ENCODE peak calls at places on chromosomes 1 and 21, in ten cellular contexts. R, E, T, K, S, Q, Y, P, I and V are unnamed samples.

GRCh38 chr1:205329719-205330118 is 8.2 kb upstream of the NUAK2 start:
- DNase-seq in S (no peak), T (no peak), P (no peak), Q (no peak), I (no peak), R (no peak), Y (no peak), K (no peak), E (no peak), V (no peak)

GRCh38 chr1:35876988-35877387 is 6.0 kb upstream of the AGO1 start:
- DNase-seq in Y (no peak), P (no peak), S (no peak), Q (no peak), T (no peak), E (no peak), I (no peak), K (no peak), R (no peak), V (no peak)

GRCh38 chr1:19317126-19317910 is 5.2 kb downstream of the SLC66A1 start:
- DNase-seq in R (no peak), E (no peak), Y (peak; percentile 27), Q (no peak), T (no peak), I (no peak), S (no peak), K (no peak), P (no peak), V (no peak)

GRCh38 chr1:43711524-43712386 is 4.4 kb downstream of the ST3GAL3 start:
- DNase-seq in I (no peak), R (no peak), Y (no peak), T (no peak), E (no peak), Q (no peak), P (no peak), K (no peak), S (no peak), V (no peak)

GRCh38 chr1:69738458-69738857 is 170.7 kb downstream of the LRRC7 start:
- DNase-seq in R (no peak), Q (no peak), E (no peak), T (no peak), K (no peak), S (no peak), P (no peak), Y (no peak), I (no peak), V (no peak)

GRCh38 chr1:245687636-245688535 is 533.1 kb downstream of the KIF26B start:
- DNase-seq in E (no peak), T (no peak), Q (no peak), S (no peak), Y (no peak), K (no peak), P (peak; percentile 85), R (no peak), I (no peak), V (no peak)

GRCh38 chr1:113912594-113913311 is 7.6 kb downstream of the DCLRE1B start:
- DNase-seq in E (no peak), Y (no peak), I (no peak), T (no peak), Q (no peak), R (no peak), K (no peak), P (no peak), S (no peak), V (no peak)

GRCh38 chr21:42421018-42421793 is 17.5 kb downstream of the UBASH3A start:
- DNase-seq in P (no peak), I (no peak), Y (no peak), E (no peak), S (peak; percentile 7), R (no peak), T (no peak), Q (no peak), K (no peak), V (no peak)

GRCh38 chr1:32339363-32339978 is 3.4 kb upstream of the MARCKSL1 start:
- DNase-seq in Y (no peak), K (no peak), E (no peak), I (no peak), T (no peak), P (no peak), Q (no peak), S (no peak), R (no peak), V (no peak)

GRCh38 chr21:46604975-46605758 is at the start of gene S100B:
- DNase-seq in Q (peak; percentile 73), K (peak; percentile 33), R (no peak), E (no peak), S (no peak), I (no peak), T (no peak), P (peak; percentile 65), Y (no peak), V (no peak)
- TF ChIP-seq POLR2AphosphoS5 in Q (peak; percentile 91), K (no peak), R (no peak), E (no peak), S (peak; percentile 9), I (no peak), T (no peak), P (no peak), Y (no peak), V (no peak)

DNA sequence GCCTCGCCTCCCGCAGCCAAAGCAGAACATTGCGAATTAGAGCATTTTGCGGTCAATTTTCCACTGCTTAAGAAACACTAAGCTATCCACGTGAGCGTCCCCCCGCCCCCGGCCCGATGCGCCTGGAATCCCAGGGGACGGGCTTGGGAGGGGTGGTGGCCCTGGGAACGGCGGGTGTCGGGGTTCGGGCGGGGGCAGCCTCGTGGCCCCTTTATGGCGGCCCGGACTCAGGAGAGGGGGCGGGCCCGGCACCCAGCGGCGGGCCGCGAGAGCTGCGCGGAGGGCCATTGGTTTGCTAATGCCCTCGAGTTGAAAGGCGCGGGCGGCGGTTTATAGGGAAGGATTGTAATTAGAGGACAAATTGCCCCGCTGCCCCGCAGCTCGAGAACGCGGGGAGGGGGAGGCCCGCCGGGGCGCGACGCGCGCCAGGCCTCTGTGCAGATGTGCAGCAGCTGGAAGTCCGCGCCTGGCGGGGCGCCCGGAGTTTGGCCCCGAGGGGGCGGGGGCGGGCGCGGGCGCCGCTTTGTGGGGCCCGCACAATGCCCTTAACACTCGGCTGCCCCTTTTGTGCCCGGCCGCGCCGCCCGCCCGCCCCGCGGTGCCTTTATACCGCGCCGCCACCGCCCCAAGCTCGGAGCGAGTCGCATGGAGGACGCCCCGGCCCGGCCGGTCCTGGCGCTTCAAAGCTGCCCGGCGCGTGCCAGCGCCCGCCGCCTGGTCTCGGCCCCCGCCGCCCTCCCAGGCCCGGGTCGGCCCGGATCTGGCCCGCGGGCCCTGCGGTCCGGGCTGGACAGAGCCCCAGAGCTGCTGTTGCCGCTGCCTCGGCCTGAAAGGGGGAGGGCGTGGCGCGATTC is 1.9 kb upstream of the HES3 start:
- DNase-seq in T (no peak), Q (no peak), R (no peak), I (peak; percentile 38), S (no peak), P (peak; percentile 90), K (no peak), Y (no peak), E (no peak), V (no peak)
- TF ChIP-seq POLR2AphosphoS5 in T (no peak), Q (no peak), R (no peak), I (no peak), S (no peak), P (no peak), K (no peak), Y (no peak), E (no peak), V (no peak)

DNA sequence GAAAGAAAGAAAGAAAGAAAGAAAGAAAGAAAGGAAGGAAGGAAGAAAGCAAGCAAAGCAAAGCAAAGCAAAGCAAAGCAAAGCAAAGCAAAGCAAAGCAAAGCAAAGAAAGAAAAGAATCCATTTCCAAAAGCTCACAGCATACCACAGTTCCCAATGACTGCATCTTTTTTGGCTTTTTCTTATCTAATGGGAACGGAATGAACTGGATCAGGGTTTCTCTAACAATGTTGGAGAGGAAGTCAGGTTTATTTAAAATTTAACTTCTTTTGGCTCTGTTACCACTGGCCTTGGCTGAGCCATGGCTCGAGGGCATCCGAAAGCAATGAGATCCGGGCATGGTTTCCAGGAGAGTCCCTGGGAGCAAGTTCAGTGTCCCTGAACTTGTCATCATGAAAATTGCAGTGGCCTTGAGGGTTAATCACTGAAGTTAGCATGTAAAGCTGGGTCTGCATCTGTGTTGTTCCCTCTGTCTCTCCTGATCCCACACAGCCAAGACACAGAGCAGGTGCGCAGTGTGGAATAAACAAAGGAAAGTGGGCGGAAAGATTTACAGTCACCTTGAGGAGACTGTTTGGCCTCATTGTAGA is 34.6 kb upstream of the CTPS1 start:
- DNase-seq in K (peak; percentile 70), T (peak; percentile 53), Q (peak; percentile 86), I (no peak), S (no peak), E (no peak), Y (no peak), P (no peak), R (peak; percentile 64), V (no peak)
- TF ChIP-seq POLR2AphosphoS5 in K (no peak), T (peak; percentile 35), Q (peak; percentile 99), I (no peak), S (peak; percentile 87), E (peak; percentile 39), Y (no peak), P (no peak), R (peak; percentile 80), V (no peak)

GRCh38 chr21:34865922-34866271 is 183.2 kb downstream of the RUNX1 start:
- DNase-seq in T (no peak), R (no peak), I (no peak), Q (no peak), E (no peak), P (no peak), Y (peak; percentile 87), S (peak; percentile 28), K (no peak), V (peak; percentile 46)
- TF ChIP-seq POLR2AphosphoS5 in T (no peak), R (no peak), I (no peak), Q (no peak), E (no peak), P (peak; percentile 4), Y (peak; percentile 76), S (no peak), K (no peak), V (no peak)

DNA sequence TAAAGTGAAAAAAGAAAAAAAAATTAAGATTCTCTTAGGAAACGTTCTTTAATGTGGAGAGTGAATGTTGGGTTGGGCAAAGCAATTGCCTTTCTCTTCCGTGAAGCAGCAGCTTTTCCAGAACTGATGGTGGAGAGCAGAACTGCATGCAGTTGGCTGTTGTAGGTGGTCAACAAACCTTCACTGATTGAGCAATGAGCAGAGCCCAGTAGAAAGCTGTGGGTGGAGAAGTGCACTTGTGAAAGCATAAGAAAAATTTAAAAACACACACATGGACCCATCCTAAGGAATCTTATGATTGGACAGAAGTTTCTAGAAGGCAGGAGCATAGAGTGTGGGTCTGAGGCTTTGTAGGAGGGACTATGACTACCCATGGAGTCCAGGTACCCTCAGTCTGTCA is 4.5 kb downstream of the PRELP start:
- DNase-seq in R (no peak), T (no peak), E (no peak), S (no peak), I (no peak), Y (no peak), K (no peak), P (no peak), Q (peak; percentile 82), V (no peak)
- TF ChIP-seq POLR2AphosphoS5 in R (no peak), T (no peak), E (peak; percentile 45), S (no peak), I (no peak), Y (no peak), K (no peak), P (no peak), Q (peak; percentile 52), V (no peak)